ENCODE peak calls at places on chromosomes 11 and 22, in four cellular contexts. M, G, U and L are unnamed samples. For H3K27me3, the result is how much of the 10 kb centered on the place peaks cover.

GRCh38 chr11:106208795-106209194 is 131.3 kb downstream of the AASDHPPT start:
- DNase-seq in G (no peak), U (peak), M (no peak), L (no peak)

GRCh38 chr11:2137202-2138071 is 1.8 kb downstream of the IGF2 start:
- DNase-seq in U (peak), G (no peak), M (no peak), L (peak)

GRCh38 chr11:76424379-76424778 is 20.4 kb upstream of the EMSY start:
- DNase-seq in M (no peak), U (no peak), G (no peak), L (no peak)

GRCh38 chr11:69883292-69884255 is 64.4 kb upstream of the FGF3 start:
- DNase-seq in U (no peak), M (no peak), G (peak), L (no peak)

GRCh38 chr11:6232899-6233298 is 1.5 kb downstream of the FHIP1B start:
- DNase-seq in U (no peak), G (no peak), M (no peak), L (no peak)

GRCh38 chr11:63839508-63840355 is 822 bp downstream of the MARK2 start:
- DNase-seq in U (peak), M (no peak), G (peak), L (no peak)

GRCh38 chr22:32336185-32336603 is 21.5 kb upstream of the RFPL3 start:
- DNase-seq in U (no peak), G (no peak), M (no peak), L (no peak)

GRCh38 chr11:36431429-36432092 is 78.5 kb downstream of the TRAF6 start:
- DNase-seq in G (no peak), U (peak), M (no peak), L (no peak)

GRCh38 chr22:47693606-47694005 is 931.2 kb downstream of the TBC1D22A start:
- DNase-seq in M (no peak), G (no peak), U (no peak), L (no peak)

GRCh38 chr11:69892237-69892985 is 73.2 kb upstream of the FGF3 start:
- DNase-seq in G (peak), U (no peak), M (no peak), L (peak)

GRCh38 chr11:1029686-1030085 is 6.8 kb downstream of the MUC6 start:
- DNase-seq in U (no peak), M (no peak), G (no peak), L (no peak)

GRCh38 chr11:79152511-79152910 is 288.3 kb downstream of the TENM4 start:
- DNase-seq in U (no peak), G (no peak), M (no peak), L (no peak)

GRCh38 chr11:34478845-34479663 is 34.5 kb downstream of the ELF5 start:
- DNase-seq in U (no peak), G (no peak), M (no peak), L (no peak)

GRCh38 chr11:134647066-134647746 is 235.2 kb upstream of the B3GAT1 start:
- DNase-seq in U (peak), G (no peak), M (no peak), L (no peak)

GRCh38 chr22:38305481-38306448 is 11.5 kb downstream of the CSNK1E start:
- DNase-seq in G (no peak), M (no peak), U (no peak), L (peak)

DNA sequence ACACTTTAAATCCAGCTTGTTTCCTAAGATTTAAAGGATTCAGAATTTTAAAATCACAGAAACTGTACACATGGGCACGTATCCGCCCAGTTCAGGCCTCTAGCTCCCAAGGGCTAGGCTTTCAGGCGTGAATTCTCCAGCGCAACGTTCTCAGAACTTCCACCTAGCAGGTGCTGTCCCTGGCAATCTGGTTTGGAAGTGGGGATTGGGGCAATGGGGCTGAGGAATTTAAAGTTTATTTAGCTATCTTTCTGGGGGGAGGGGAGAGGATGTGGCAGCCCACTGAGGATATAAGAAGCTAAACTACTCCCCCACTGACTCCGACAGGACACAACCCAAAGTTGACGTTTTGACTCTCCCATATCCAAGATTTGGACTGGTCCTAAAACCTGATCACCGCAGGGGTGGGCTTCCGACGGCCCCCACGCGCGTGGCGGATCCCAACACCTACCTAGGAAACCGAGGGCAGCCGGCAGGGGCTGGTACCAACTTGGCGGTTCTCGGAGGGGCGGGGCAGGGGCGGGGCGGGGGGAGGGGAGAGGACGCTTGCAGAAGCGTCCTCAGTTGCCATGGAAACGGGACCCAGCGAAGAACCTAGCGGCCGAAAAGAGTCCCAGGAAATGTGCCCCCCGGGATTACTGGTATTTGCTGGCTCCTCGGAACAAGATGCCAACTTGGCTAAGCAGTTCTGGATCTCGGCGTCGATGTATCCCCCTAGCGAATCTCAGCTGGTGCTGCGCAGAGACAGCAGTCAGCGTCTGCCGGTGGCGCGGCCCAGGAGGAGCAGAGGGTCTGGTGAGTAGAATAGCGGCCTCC is at the start of gene HOATZ:
- DNase-seq in M (no peak), G (no peak), U (no peak), L (no peak)
- H3K27me3 ChIP-seq in M (under half), G (half or more), U (under half), L (under half)

GRCh38 chr11:117824571-117825537 is at the start of gene FXYD2:
- DNase-seq in G (peak), M (peak), U (peak), L (peak)
- H3K4me3 ChIP-seq in G (no peak), M (no peak), U (no peak), L (no peak)

DNA sequence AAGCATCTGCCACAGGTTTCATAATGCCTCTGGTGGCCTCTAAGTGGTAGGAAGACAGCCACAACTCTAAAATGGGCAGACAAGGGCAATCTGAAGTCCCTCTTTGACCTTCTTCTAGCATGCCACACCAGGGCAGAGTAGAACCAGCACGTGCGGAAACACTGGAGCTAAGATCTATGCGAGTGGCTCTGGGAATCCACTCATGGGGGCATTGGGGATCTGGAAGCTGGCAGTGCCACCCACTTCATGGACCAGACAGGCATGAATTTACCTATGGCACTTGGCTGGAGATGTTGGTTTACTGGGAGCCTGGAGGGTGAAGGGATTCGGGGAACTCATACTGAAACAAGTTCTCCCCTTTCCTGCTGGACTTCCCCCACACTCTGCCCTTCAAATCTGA is 337.4 kb downstream of the MIAT start:
- DNase-seq in G (no peak), U (no peak), M (no peak), L (no peak)
- H3K27me3 ChIP-seq in G (under half), U (under half), M (under half), L (under half)

DNA sequence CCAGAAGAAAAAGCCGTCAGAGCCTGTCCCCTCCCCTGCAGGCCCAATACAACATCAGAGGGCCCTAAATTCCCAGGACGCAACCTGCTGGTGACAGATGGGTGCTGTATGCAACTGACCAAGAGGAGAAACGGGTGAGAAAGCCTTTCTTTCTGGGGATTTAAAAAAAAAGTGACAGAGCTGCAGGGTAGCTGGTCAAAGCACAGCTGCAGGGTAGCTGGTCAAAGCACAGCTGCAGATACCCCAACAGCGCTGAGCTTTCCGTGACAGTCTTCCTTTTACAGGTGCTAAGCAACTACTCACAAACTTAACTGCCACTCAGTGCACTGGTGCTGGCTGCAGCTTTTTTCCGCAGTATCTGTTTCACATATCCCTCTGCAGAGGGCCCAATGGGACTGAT is 17.8 kb downstream of the AP1B1 start:
- DNase-seq in G (peak), M (no peak), U (no peak), L (no peak)
- H3K4me3 ChIP-seq in G (no peak), M (no peak), U (no peak), L (no peak)

GRCh38 chr11:45218705-45219104 is 67.4 kb downstream of the SYT13 start:
- DNase-seq in G (no peak), U (no peak), M (no peak), L (no peak)
- H3K27me3 ChIP-seq in G (under half), U (under half), M (under half), L (under half)

GRCh38 chr11:33438311-33438710 is 181.1 kb downstream of the HIPK3 start:
- DNase-seq in G (no peak), U (no peak), M (no peak), L (no peak)
- H3K4me3 ChIP-seq in G (no peak), U (no peak), M (no peak), L (no peak)

DNA sequence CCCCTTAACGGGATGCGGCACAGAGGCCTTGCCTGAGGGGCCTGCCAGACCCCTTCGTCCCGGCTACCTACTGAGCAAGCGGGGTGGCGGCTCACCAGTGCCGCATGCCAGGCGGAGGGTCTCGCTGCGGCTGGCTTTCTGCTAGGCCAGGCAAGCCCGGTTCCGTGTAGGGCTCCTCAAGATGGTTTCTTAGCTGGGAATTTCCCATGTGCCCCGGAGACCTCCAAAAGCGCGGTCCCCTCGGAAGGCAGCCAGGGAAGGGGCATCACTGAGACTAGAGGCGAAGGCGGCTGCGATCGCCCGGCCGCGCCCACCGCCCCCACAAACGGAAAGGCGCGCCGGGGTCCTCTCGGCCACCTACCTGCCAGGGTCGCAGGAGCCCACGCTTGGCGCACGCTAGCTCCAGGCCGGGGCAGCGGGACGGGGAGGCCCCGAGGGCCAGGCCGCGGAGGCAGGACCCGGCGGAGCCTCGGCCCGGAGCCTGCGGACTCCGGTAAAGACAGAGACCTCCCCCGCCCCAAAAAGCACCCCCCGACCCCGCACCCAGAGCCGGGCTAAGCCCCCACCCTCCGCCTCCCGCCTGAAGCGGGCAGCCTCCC is 23.8 kb downstream of the MICAL3 start:
- DNase-seq in U (no peak), M (peak), G (peak), L (peak)
- H3K27me3 ChIP-seq in U (under half), M (under half), G (under half), L (under half)

GRCh38 chr22:49954354-49954753 is 6.2 kb upstream of the PIM3 start:
- DNase-seq in M (no peak), U (peak), G (peak), L (no peak)

GRCh38 chr22:49951986-49952896 is 8.3 kb upstream of the PIM3 start:
- DNase-seq in G (no peak), U (no peak), M (no peak), L (no peak)

GRCh38 chr22:49954991-49955580 is 5.5 kb upstream of the PIM3 start:
- DNase-seq in G (peak), U (no peak), M (no peak), L (no peak)

GRCh38 chr22:49953027-49953679 is 7.4 kb upstream of the PIM3 start:
- DNase-seq in G (no peak), U (peak), M (no peak), L (no peak)

DNA sequence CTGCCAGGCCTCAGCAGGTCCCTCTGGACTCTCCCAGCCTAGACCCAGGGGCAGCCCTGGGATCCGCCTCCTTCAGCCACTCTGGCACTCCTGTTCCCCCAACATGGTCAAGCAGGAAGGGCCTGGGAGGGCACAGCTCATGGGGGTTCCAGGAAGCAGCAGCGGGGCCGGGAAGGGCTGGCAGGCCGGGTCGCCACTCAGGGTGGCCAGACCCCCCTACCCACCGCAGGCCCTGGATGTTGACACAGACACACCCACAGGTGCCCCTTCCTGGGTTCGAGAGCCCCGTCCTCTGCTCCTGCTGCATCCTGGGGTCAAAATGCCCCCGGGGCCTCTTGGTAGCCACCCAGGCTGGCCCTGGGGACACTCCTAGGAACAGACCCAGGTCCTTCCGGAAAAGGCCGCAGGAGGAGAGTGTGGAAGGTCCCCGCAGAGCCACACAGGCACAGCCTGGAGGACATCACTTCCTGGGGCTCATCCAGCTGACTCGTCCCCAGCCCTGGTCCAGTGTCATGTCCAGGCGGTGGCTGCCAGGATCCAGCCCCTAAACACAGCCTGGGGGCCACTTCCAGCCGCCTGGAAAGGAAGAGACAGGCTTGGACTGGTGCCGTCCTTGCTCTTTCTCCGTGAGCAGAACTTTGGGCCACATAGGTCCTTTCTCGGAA is 6.8 kb upstream of the PIM3 start:
- DNase-seq in M (no peak), G (no peak), U (no peak), L (no peak)
- H3K4me3 ChIP-seq in M (no peak), G (no peak), U (no peak), L (no peak)

GRCh38 chr11:65042899-65043298 is 1.9 kb downstream of the SAC3D1 start:
- DNase-seq in G (no peak), M (no peak), U (no peak), L (no peak)
- H3K27me3 ChIP-seq in G (under half), M (under half), U (under half), L (under half)

DNA sequence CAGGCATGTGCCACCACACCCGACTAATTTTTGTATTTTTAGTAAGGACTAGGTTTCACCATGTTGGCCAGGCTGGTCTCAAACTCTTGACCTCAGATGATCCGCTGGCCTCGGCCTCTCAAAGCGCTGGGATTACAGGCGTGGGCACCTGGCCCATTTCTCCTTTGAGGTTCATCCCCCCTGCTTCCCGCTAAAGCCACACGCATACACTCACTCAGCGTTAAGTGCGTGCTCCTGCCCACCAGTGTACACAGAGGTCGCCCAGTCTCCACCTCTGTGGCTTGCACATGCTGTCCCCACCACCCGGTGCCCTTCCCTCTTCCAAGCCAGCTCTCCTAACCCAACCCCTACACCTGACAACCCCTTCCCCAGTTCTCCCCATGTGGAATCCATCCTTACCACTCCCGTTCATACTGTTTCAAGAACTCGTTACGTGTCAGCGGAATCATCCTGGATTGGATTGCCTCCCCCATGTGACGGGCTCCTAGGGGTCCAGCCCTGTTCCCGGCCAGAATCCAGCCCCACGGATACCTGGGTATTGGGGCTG is 15.7 kb upstream of the CYTH4 start:
- DNase-seq in U (no peak), G (peak), M (no peak), L (no peak)
- H3K4me3 ChIP-seq in U (peak), G (peak), M (peak), L (no peak)